ENCODE peak calls at places on chromosomes 13 and 19, in nine cellular contexts. One of them, this sample, is unnamed.

GRCh38 chr13:48531416-48532145 is 1.3 kb downstream of the RCBTB2 start:
- DNase-seq in dorsolateral prefrontal cortex: no peak
- DNase-seq in AG09309: no peak
- DNase-seq in tibial nerve: no peak
- DNase-seq in PC-9: no peak
- DNase-seq in left ventricle myocardium inferior: no peak
- DNase-seq in GM20000: no peak
- DNase-seq in thoracic aorta: no peak
- DNase-seq in glutamatergic neuron: no peak
- DNase-seq in this sample: peak; percentile 14

GRCh38 chr13:101520672-101521071 is 68.2 kb downstream of the ITGBL1 start:
- DNase-seq in glutamatergic neuron: no peak
- DNase-seq in thoracic aorta: no peak
- DNase-seq in dorsolateral prefrontal cortex: no peak
- DNase-seq in tibial nerve: no peak
- DNase-seq in PC-9: no peak
- DNase-seq in GM20000: no peak
- DNase-seq in left ventricle myocardium inferior: no peak
- DNase-seq in AG09309: no peak
- DNase-seq in this sample: peak; percentile 43

GRCh38 chr13:64471916-64472315 is 2758.2 kb downstream of the PCDH9 start:
- DNase-seq in GM20000: no peak
- DNase-seq in left ventricle myocardium inferior: no peak
- DNase-seq in tibial nerve: no peak
- DNase-seq in dorsolateral prefrontal cortex: no peak
- DNase-seq in PC-9: peak; percentile 46
- DNase-seq in glutamatergic neuron: no peak
- DNase-seq in AG09309: peak; percentile 14
- DNase-seq in thoracic aorta: no peak
- DNase-seq in this sample: no peak

GRCh38 chr13:79711631-79712030 is 230.7 kb downstream of the NDFIP2 start:
- DNase-seq in thoracic aorta: no peak
- DNase-seq in glutamatergic neuron: no peak
- DNase-seq in dorsolateral prefrontal cortex: no peak
- DNase-seq in tibial nerve: no peak
- DNase-seq in AG09309: no peak
- DNase-seq in PC-9: no peak
- DNase-seq in GM20000: no peak
- DNase-seq in left ventricle myocardium inferior: no peak
- DNase-seq in this sample: no peak

GRCh38 chr13:24788538-24788937 is 24.6 kb downstream of the RNF17 start:
- DNase-seq in dorsolateral prefrontal cortex: no peak
- DNase-seq in glutamatergic neuron: no peak
- DNase-seq in PC-9: no peak
- DNase-seq in left ventricle myocardium inferior: no peak
- DNase-seq in AG09309: no peak
- DNase-seq in tibial nerve: no peak
- DNase-seq in GM20000: no peak
- DNase-seq in thoracic aorta: no peak
- DNase-seq in this sample: no peak

GRCh38 chr13:36124236-36124822 is 6.9 kb downstream of the DCLK1 start:
- DNase-seq in thoracic aorta: no peak
- DNase-seq in tibial nerve: peak; percentile 41
- DNase-seq in dorsolateral prefrontal cortex: no peak
- DNase-seq in GM20000: no peak
- DNase-seq in AG09309: peak; percentile 44
- DNase-seq in left ventricle myocardium inferior: no peak
- DNase-seq in PC-9: no peak
- DNase-seq in glutamatergic neuron: no peak
- DNase-seq in this sample: no peak

GRCh38 chr19:41449079-41449864 is 6.3 kb downstream of the ERICH4 start:
- DNase-seq in AG09309: no peak
- DNase-seq in GM20000: peak; percentile 80
- DNase-seq in thoracic aorta: peak; percentile 50
- DNase-seq in left ventricle myocardium inferior: peak; percentile 70
- DNase-seq in glutamatergic neuron: peak; percentile 89
- DNase-seq in PC-9: peak; percentile 41
- DNase-seq in tibial nerve: peak; percentile 74
- DNase-seq in dorsolateral prefrontal cortex: peak; percentile 80
- DNase-seq in this sample: peak; percentile 79

GRCh38 chr13:97786510-97786909 is 167.0 kb upstream of the IPO5 start:
- DNase-seq in AG09309: no peak
- DNase-seq in GM20000: no peak
- DNase-seq in left ventricle myocardium inferior: no peak
- DNase-seq in thoracic aorta: no peak
- DNase-seq in dorsolateral prefrontal cortex: no peak
- DNase-seq in PC-9: no peak
- DNase-seq in glutamatergic neuron: no peak
- DNase-seq in tibial nerve: no peak
- DNase-seq in this sample: no peak

GRCh38 chr19:55141696-55142095 is 7.3 kb downstream of the TNNT1 start:
- DNase-seq in PC-9: no peak
- DNase-seq in left ventricle myocardium inferior: no peak
- DNase-seq in GM20000: no peak
- DNase-seq in tibial nerve: no peak
- DNase-seq in glutamatergic neuron: peak; percentile 28
- DNase-seq in AG09309: no peak
- DNase-seq in thoracic aorta: no peak
- DNase-seq in dorsolateral prefrontal cortex: no peak
- DNase-seq in this sample: no peak

GRCh38 chr19:1400281-1401137 is 833 bp downstream of the GAMT start:
- DNase-seq in AG09309: no peak
- DNase-seq in GM20000: peak; percentile 72
- DNase-seq in PC-9: no peak
- DNase-seq in tibial nerve: no peak
- DNase-seq in thoracic aorta: no peak
- DNase-seq in left ventricle myocardium inferior: peak; percentile 71
- DNase-seq in glutamatergic neuron: peak; percentile 51
- DNase-seq in dorsolateral prefrontal cortex: no peak
- DNase-seq in this sample: no peak

GRCh38 chr13:22757530-22758120 is 423.2 kb upstream of the SGCG start:
- DNase-seq in left ventricle myocardium inferior: no peak
- DNase-seq in AG09309: no peak
- DNase-seq in GM20000: no peak
- DNase-seq in thoracic aorta: no peak
- DNase-seq in dorsolateral prefrontal cortex: no peak
- DNase-seq in tibial nerve: no peak
- DNase-seq in PC-9: no peak
- DNase-seq in glutamatergic neuron: no peak
- DNase-seq in this sample: no peak

GRCh38 chr13:73248711-73249580 is 190.1 kb downstream of the KLF5 start:
- DNase-seq in AG09309: no peak
- DNase-seq in tibial nerve: no peak
- DNase-seq in left ventricle myocardium inferior: no peak
- DNase-seq in GM20000: no peak
- DNase-seq in thoracic aorta: no peak
- DNase-seq in glutamatergic neuron: no peak
- DNase-seq in dorsolateral prefrontal cortex: no peak
- DNase-seq in PC-9: peak; percentile 89
- DNase-seq in this sample: no peak

GRCh38 chr13:43804461-43805070 is 17.8 kb upstream of the ENOX1 start:
- DNase-seq in AG09309: no peak
- DNase-seq in dorsolateral prefrontal cortex: no peak
- DNase-seq in thoracic aorta: no peak
- DNase-seq in PC-9: peak; percentile 45
- DNase-seq in GM20000: peak; percentile 42
- DNase-seq in tibial nerve: peak; percentile 81
- DNase-seq in glutamatergic neuron: no peak
- DNase-seq in left ventricle myocardium inferior: no peak
- DNase-seq in this sample: no peak

GRCh38 chr13:48730971-48731658 is 77.4 kb downstream of the CYSLTR2 start:
- DNase-seq in dorsolateral prefrontal cortex: no peak
- DNase-seq in thoracic aorta: no peak
- DNase-seq in glutamatergic neuron: no peak
- DNase-seq in AG09309: peak; percentile 40
- DNase-seq in left ventricle myocardium inferior: no peak
- DNase-seq in PC-9: no peak
- DNase-seq in tibial nerve: no peak
- DNase-seq in GM20000: no peak
- DNase-seq in this sample: no peak

GRCh38 chr13:101326710-101327109 is 89.6 kb downstream of the NALCN start:
- DNase-seq in PC-9: no peak
- DNase-seq in glutamatergic neuron: no peak
- DNase-seq in dorsolateral prefrontal cortex: no peak
- DNase-seq in thoracic aorta: no peak
- DNase-seq in tibial nerve: no peak
- DNase-seq in GM20000: no peak
- DNase-seq in left ventricle myocardium inferior: no peak
- DNase-seq in AG09309: no peak
- DNase-seq in this sample: no peak

GRCh38 chr19:8368136-8368535 is 4.2 kb downstream of the ANGPTL4 start:
- DNase-seq in left ventricle myocardium inferior: no peak
- DNase-seq in dorsolateral prefrontal cortex: no peak
- DNase-seq in PC-9: no peak
- DNase-seq in tibial nerve: no peak
- DNase-seq in thoracic aorta: no peak
- DNase-seq in AG09309: no peak
- DNase-seq in glutamatergic neuron: no peak
- DNase-seq in GM20000: no peak
- DNase-seq in this sample: no peak

DNA sequence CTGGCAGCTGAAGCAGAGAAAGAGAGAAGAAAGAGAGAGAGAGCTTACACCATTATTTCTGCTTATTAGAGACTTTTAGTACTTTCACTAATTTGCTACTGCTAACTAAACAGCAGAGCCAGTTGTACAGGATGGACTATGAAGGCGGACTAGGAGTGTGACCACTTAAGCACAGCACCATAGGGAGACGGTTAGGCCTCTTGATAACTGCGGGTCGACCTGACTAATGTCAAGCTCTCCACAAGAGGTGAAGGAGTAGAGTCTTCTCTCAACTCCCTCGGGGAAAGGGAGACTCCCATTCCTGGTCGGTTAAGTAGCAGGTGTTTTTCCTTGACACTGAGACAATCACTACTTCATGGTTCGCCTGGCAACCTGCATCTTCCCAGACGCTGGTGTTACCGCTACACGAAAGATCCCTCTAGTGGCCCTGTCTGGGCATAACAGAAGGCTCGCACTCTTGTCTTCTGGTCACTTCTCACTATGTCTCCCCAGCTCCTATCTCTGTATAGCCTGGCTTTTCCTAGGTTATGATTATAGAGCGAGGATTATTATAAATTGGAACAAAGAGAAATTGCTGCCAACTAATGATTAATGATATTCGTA is 5.3 kb upstream of the PSG7 start:
- DNase-seq in glutamatergic neuron: peak; percentile 63
- DNase-seq in thoracic aorta: no peak
- DNase-seq in PC-9: no peak
- DNase-seq in left ventricle myocardium inferior: no peak
- DNase-seq in dorsolateral prefrontal cortex: no peak
- DNase-seq in GM20000: no peak
- DNase-seq in AG09309: no peak
- DNase-seq in tibial nerve: no peak
- DNase-seq in this sample: peak; percentile 31
- TF ChIP-seq CTCF in glutamatergic neuron: peak; percentile 78
- TF ChIP-seq CTCF in thoracic aorta: no peak
- TF ChIP-seq CTCF in PC-9: peak; percentile 39
- TF ChIP-seq CTCF in left ventricle myocardium inferior: peak; percentile 56
- TF ChIP-seq CTCF in dorsolateral prefrontal cortex: no peak
- TF ChIP-seq CTCF in GM20000: no peak
- TF ChIP-seq CTCF in AG09309: peak; percentile 65
- TF ChIP-seq CTCF in tibial nerve: no peak
- TF ChIP-seq CTCF in this sample: peak; percentile 12

GRCh38 chr13:41401371-41401770 is 56.0 kb upstream of the RGCC start:
- DNase-seq in left ventricle myocardium inferior: no peak
- DNase-seq in glutamatergic neuron: peak; percentile 27
- DNase-seq in GM20000: no peak
- DNase-seq in tibial nerve: no peak
- DNase-seq in dorsolateral prefrontal cortex: no peak
- DNase-seq in thoracic aorta: no peak
- DNase-seq in PC-9: no peak
- DNase-seq in AG09309: no peak
- DNase-seq in this sample: no peak
- TF ChIP-seq CTCF in left ventricle myocardium inferior: no peak
- TF ChIP-seq CTCF in glutamatergic neuron: no peak
- TF ChIP-seq CTCF in GM20000: no peak
- TF ChIP-seq CTCF in tibial nerve: no peak
- TF ChIP-seq CTCF in dorsolateral prefrontal cortex: no peak
- TF ChIP-seq CTCF in thoracic aorta: no peak
- TF ChIP-seq CTCF in PC-9: no peak
- TF ChIP-seq CTCF in AG09309: no peak
- TF ChIP-seq CTCF in this sample: no peak

DNA sequence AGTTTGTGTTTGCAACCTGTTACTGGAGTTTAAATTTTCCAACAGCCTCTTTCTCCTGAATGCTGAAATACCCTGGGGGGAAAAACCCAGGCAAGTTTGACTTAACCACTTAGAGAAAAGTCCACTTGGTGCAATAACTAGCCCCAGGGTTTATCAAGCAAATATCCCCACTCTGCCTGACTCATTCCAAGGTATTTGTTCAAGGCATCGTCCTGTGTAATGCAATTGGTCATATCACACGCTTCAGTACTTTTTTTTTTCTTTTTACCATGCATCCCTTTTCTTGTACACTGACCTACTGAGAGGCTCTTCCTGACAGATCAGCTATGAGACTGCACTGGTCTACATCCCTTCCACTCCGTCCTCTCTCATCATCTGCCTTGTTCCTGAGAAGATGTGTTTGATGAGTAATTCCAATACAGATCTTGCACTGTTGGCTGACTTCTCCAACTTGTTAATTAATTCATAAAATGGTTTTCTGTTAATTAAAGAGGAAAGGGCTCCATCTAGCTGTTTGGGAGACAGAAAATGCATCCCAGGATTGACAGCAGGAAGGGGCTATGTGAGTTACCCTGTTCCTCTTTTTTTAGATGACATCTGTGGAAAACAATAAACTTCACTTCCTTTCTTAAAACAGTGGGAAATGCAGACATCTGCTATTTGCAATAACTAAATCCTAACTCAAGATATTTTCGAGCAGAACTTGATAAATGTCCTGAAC is 212.6 kb upstream of the IRS2 start:
- DNase-seq in GM20000: no peak
- DNase-seq in glutamatergic neuron: no peak
- DNase-seq in tibial nerve: no peak
- DNase-seq in AG09309: peak; percentile 73
- DNase-seq in PC-9: peak; percentile 100
- DNase-seq in thoracic aorta: no peak
- DNase-seq in left ventricle myocardium inferior: no peak
- DNase-seq in dorsolateral prefrontal cortex: no peak
- DNase-seq in this sample: no peak
- TF ChIP-seq CTCF in GM20000: no peak
- TF ChIP-seq CTCF in glutamatergic neuron: no peak
- TF ChIP-seq CTCF in tibial nerve: no peak
- TF ChIP-seq CTCF in AG09309: no peak
- TF ChIP-seq CTCF in PC-9: peak; percentile 33
- TF ChIP-seq CTCF in thoracic aorta: no peak
- TF ChIP-seq CTCF in left ventricle myocardium inferior: no peak
- TF ChIP-seq CTCF in dorsolateral prefrontal cortex: no peak
- TF ChIP-seq CTCF in this sample: no peak

DNA sequence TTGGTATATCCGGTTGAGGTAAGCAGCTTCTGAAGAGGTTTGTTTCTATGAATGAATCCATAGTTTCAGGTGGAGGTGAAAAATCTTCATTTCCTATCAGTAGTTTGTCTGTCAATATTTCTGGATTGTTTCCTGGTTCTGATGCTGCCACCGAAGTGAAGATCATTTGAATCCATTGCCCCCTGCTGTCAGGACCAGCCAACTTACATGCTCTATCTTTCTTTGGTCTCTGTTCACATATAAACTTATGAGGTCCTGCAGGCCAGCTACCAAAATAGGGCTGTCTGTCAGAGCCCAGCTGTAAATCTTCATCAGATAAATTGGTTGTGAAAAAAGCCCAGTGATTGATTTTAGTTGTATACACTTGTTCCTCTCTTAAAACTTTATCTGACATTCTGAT is 15.2 kb upstream of the N4BP2L1 start:
- DNase-seq in AG09309: no peak
- DNase-seq in thoracic aorta: no peak
- DNase-seq in tibial nerve: peak; percentile 19
- DNase-seq in left ventricle myocardium inferior: no peak
- DNase-seq in glutamatergic neuron: no peak
- DNase-seq in PC-9: no peak
- DNase-seq in dorsolateral prefrontal cortex: no peak
- DNase-seq in GM20000: peak; percentile 55
- DNase-seq in this sample: peak; percentile 60
- TF ChIP-seq CTCF in AG09309: peak; percentile 30
- TF ChIP-seq CTCF in thoracic aorta: no peak
- TF ChIP-seq CTCF in tibial nerve: peak; percentile 16
- TF ChIP-seq CTCF in left ventricle myocardium inferior: peak; percentile 47
- TF ChIP-seq CTCF in glutamatergic neuron: no peak
- TF ChIP-seq CTCF in PC-9: peak; percentile 29
- TF ChIP-seq CTCF in dorsolateral prefrontal cortex: peak; percentile 18
- TF ChIP-seq CTCF in GM20000: peak; percentile 12
- TF ChIP-seq CTCF in this sample: peak; percentile 48

This sample was measured in activated CD8-positive, alpha-beta T cell treated with anti-CD3 and anti-CD28 coated beads for 36 hours.